ENCODE peak calls at places on chromosomes 12 and 14, in ten cellular contexts. J is glutamatergic neuron; S is left colon; I is tibial artery; Q is uterus; Y is anterior cingulate cortex; F is activated CD4-positive, CD25-positive, alpha-beta regulatory T cell; H is T-helper 1 cell; T is activated CD4-positive, alpha-beta T cell treated with anti-CD3 and anti-CD28 coated beads for 1 hour; X is naive B cell. D is an unnamed sample.

GRCh38 chr14:39367387-39367751 is 64.9 kb downstream of the FBXO33 start:
- DNase-seq in H (no peak), I (no peak), Y (no peak), F (no peak), S (no peak), Q (no peak), T (no peak), J (no peak), X (no peak), D (no peak)

GRCh38 chr14:35220920-35221319 is 71.3 kb upstream of the PSMA6 start:
- DNase-seq in J (no peak), I (no peak), Y (no peak), S (no peak), Q (no peak), H (no peak), X (no peak), F (no peak), T (no peak), D (no peak)

GRCh38 chr12:111467862-111468245 is 62.1 kb downstream of the SH2B3 start:
- DNase-seq in F (no peak), I (no peak), H (no peak), Q (no peak), X (no peak), T (no peak), Y (no peak), S (no peak), J (no peak), D (no peak)

GRCh38 chr12:65505321-65506121 is 227.0 kb downstream of the MSRB3 start:
- DNase-seq in H (no peak), J (no peak), T (no peak), X (no peak), Y (no peak), Q (no peak), S (no peak), I (no peak), F (no peak), D (no peak)

GRCh38 chr12:63787306-63787705 is 7.6 kb downstream of the RXYLT1 start:
- DNase-seq in Q (no peak), Y (no peak), F (no peak), H (no peak), T (no peak), I (no peak), S (no peak), J (no peak), X (no peak), D (no peak)

GRCh38 chr12:65362231-65362630 is 83.7 kb downstream of the MSRB3 start:
- DNase-seq in I (no peak), J (no peak), H (no peak), T (no peak), X (no peak), S (no peak), Q (no peak), Y (no peak), F (no peak), D (no peak)

GRCh38 chr14:76765461-76765931 is 4.2 kb downstream of the VASH1 start:
- DNase-seq in T (no peak), Q (no peak), H (no peak), X (no peak), J (no peak), F (no peak), I (peak), S (no peak), Y (no peak), D (no peak)

GRCh38 chr12:131755305-131756113 is 44.6 kb downstream of the SFSWAP start:
- DNase-seq in X (peak), Y (no peak), S (no peak), H (no peak), F (no peak), I (no peak), T (no peak), J (no peak), Q (no peak), D (no peak)

GRCh38 chr12:31521972-31522371 is 69.0 kb downstream of the DENND5B start:
- DNase-seq in H (no peak), Y (no peak), S (no peak), F (no peak), Q (no peak), X (no peak), T (no peak), J (no peak), I (no peak), D (peak)

GRCh38 chr14:89617142-89617460 is 200.1 kb upstream of the FOXN3 start:
- DNase-seq in H (no peak), T (no peak), S (no peak), I (no peak), J (no peak), Y (no peak), F (no peak), Q (no peak), X (no peak), D (no peak)

GRCh38 chr12:55743131-55743921 is 404 bp downstream of the GDF11 start:
- DNase-seq in H (peak), F (no peak), Q (peak), S (peak), I (peak), Y (no peak), T (peak), X (peak), J (peak), D (peak)

GRCh38 chr12:114963846-114964245 is 279.9 kb upstream of the TBX3 start:
- DNase-seq in I (no peak), T (no peak), S (no peak), F (no peak), J (no peak), H (no peak), Y (no peak), Q (no peak), X (no peak), D (no peak)

GRCh38 chr12:52870361-52871290 is 21.8 kb upstream of the KRT78 start:
- DNase-seq in I (no peak), T (peak), X (peak), J (peak), H (peak), F (peak), Y (no peak), S (peak), Q (no peak), D (peak)

GRCh38 chr14:81991998-81992397 is 458.3 kb upstream of the SEL1L start:
- DNase-seq in X (no peak), F (no peak), H (no peak), Q (no peak), Y (no peak), I (no peak), T (no peak), S (no peak), J (no peak), D (peak)

GRCh38 chr12:132196873-132197390 is 52.7 kb downstream of the NOC4L start:
- DNase-seq in Q (no peak), H (no peak), F (no peak), Y (no peak), T (no peak), J (no peak), X (no peak), I (no peak), S (no peak), D (no peak)

GRCh38 chr12:80218925-80219714 is 119.8 kb downstream of the OTOGL start:
- DNase-seq in S (no peak), T (no peak), H (no peak), J (no peak), Q (no peak), F (no peak), Y (no peak), X (no peak), I (no peak), D (no peak)

GRCh38 chr12:69052613-69053408 is 119.8 kb upstream of the CPM start:
- DNase-seq in J (no peak), X (no peak), Q (no peak), S (no peak), I (no peak), H (no peak), F (peak), T (no peak), Y (no peak), D (no peak)

GRCh38 chr12:116784238-116784612 is 46.1 kb downstream of the RNFT2 start:
- DNase-seq in J (no peak), Q (no peak), F (no peak), S (no peak), T (no peak), Y (no peak), H (no peak), I (no peak), X (no peak), D (no peak)

GRCh38 chr14:75492832-75493579 is 29.3 kb upstream of the BATF start:
- DNase-seq in Y (no peak), H (no peak), T (no peak), J (no peak), X (no peak), Q (no peak), S (no peak), I (no peak), F (no peak), D (no peak)

GRCh38 chr14:68820999-68821683 is 28.3 kb upstream of the ZFP36L1 start:
- DNase-seq in I (no peak), F (no peak), S (no peak), T (no peak), Y (no peak), J (no peak), H (no peak), Q (peak), X (no peak), D (no peak)

GRCh38 chr12:45357547-45358417 is 141.9 kb downstream of the ANO6 start:
- DNase-seq in S (no peak), X (no peak), Y (no peak), H (no peak), I (no peak), F (no peak), Q (peak), J (no peak), T (no peak), D (no peak)

GRCh38 chr12:127987199-127987901 is 279.6 kb upstream of the TMEM132C start:
- DNase-seq in I (no peak), H (no peak), S (peak), F (no peak), Q (no peak), T (no peak), Y (no peak), J (no peak), X (no peak), D (peak)

GRCh38 chr12:114013601-114014345 is 47.6 kb upstream of the RBM19 start:
- DNase-seq in I (no peak), J (no peak), S (no peak), F (no peak), Y (no peak), Q (no peak), T (no peak), X (no peak), H (no peak), D (peak)

GRCh38 chr14:30869525-30870150 is 4.7 kb upstream of the COCH start:
- DNase-seq in F (no peak), T (no peak), X (no peak), I (no peak), J (no peak), H (no peak), S (no peak), Q (no peak), Y (no peak), D (no peak)

GRCh38 chr12:63944586-63945228 is 100.2 kb downstream of the SRGAP1 start:
- DNase-seq in Y (no peak), J (no peak), Q (no peak), H (no peak), X (no peak), S (no peak), F (no peak), T (no peak), I (no peak), D (no peak)

GRCh38 chr12:22042981-22043669 is 2.9 kb upstream of the CMAS start:
- DNase-seq in T (no peak), X (no peak), Q (no peak), H (no peak), J (no peak), F (no peak), I (no peak), Y (no peak), S (no peak), D (no peak)

GRCh38 chr12:2891240-2892053 is 756 bp downstream of the TULP3 start:
- DNase-seq in Y (no peak), Q (peak), X (no peak), T (peak), J (peak), F (no peak), S (peak), H (no peak), I (peak), D (peak)

GRCh38 chr12:27284751-27285150 is 40.7 kb downstream of the STK38L start:
- DNase-seq in I (no peak), X (no peak), H (no peak), S (no peak), Y (no peak), F (no peak), Q (no peak), T (no peak), J (no peak), D (no peak)

GRCh38 chr12:132284071-132284492 is 45.3 kb downstream of the GALNT9 start:
- DNase-seq in X (no peak), T (no peak), I (no peak), S (no peak), Y (no peak), F (no peak), J (no peak), H (no peak), Q (no peak), D (no peak)

GRCh38 chr12:27635349-27635972 is 60.8 kb upstream of the REP15 start:
- DNase-seq in H (no peak), J (no peak), T (no peak), Q (no peak), Y (no peak), X (no peak), I (no peak), S (no peak), F (no peak), D (peak)

GRCh38 chr14:103136388-103137271 is 13.4 kb downstream of the TNFAIP2 start:
- DNase-seq in I (peak), X (no peak), H (no peak), Q (peak), S (no peak), T (no peak), F (no peak), J (no peak), Y (no peak), D (no peak)

GRCh38 chr12:44885902-44886301 is 9.8 kb upstream of the NELL2 start:
- DNase-seq in T (no peak), Y (no peak), I (no peak), F (no peak), H (no peak), X (no peak), S (no peak), J (no peak), Q (no peak), D (no peak)

GRCh38 chr12:19412844-19413243 is 26.4 kb upstream of the AEBP2 start:
- DNase-seq in X (no peak), I (peak), J (no peak), Y (no peak), S (no peak), H (no peak), Q (no peak), F (no peak), T (no peak), D (no peak)

GRCh38 chr14:53742226-53742607 is 214.4 kb downstream of the BMP4 start:
- DNase-seq in Q (no peak), I (no peak), X (no peak), S (no peak), J (no peak), H (no peak), T (no peak), Y (no peak), F (no peak), D (peak)

GRCh38 chr12:65535951-65536350 is 257.5 kb downstream of the MSRB3 start:
- DNase-seq in J (no peak), Q (no peak), F (no peak), T (no peak), S (no peak), I (no peak), Y (no peak), H (no peak), X (no peak), D (no peak)

GRCh38 chr14:51715742-51716141 is 64.0 kb downstream of the FRMD6 start:
- DNase-seq in F (no peak), I (no peak), J (peak), Y (no peak), T (no peak), S (no peak), X (no peak), H (no peak), Q (no peak), D (no peak)

GRCh38 chr14:104967144-104967413 is 11.1 kb downstream of the AHNAK2 start:
- DNase-seq in Y (no peak), I (no peak), Q (no peak), T (no peak), F (no peak), S (no peak), J (no peak), X (no peak), H (no peak), D (no peak)

GRCh38 chr12:117033382-117034045 is 65.7 kb downstream of the TESC start:
- DNase-seq in H (no peak), S (no peak), F (no peak), Q (no peak), T (no peak), X (no peak), Y (no peak), J (no peak), I (no peak), D (peak)

GRCh38 chr12:159131-159782 is 54.7 kb downstream of the SLC6A12 start:
- DNase-seq in H (no peak), Y (no peak), X (no peak), S (no peak), Q (no peak), T (no peak), I (no peak), J (no peak), F (no peak), D (no peak)

D was measured in NCI-H1417.